ENCODE peak calls at places on chromosomes 12 and 14, in seven cellular contexts. C is activated T-helper 1 cell treated with Interleukin-2 at 50 U/mL for 16 hours; R is CD8-positive, alpha-beta memory T cell; L is GM12865; U is T-helper 2 cell; X is T-helper 1 cell; O is uterus. I is an unnamed sample.
A peak's percentile ranks its signal among the peaks of the same experiment; 100 is the strongest.

GRCh38 chr12:27865421-27865820 is 85.4 kb upstream of the MANSC4 start:
- DNase-seq in C (no peak), X (no peak), R (no peak), U (peak; percentile 37), L (no peak), O (no peak), I (no peak)

GRCh38 chr14:94867931-94868597 is 98.2 kb upstream of the GSC start:
- DNase-seq in L (no peak), R (no peak), C (no peak), O (no peak), X (no peak), U (no peak), I (no peak)

GRCh38 chr12:96350982-96351381 is 49.3 kb downstream of the CDK17 start:
- DNase-seq in R (no peak), U (peak; percentile 50), C (no peak), L (peak; percentile 28), X (no peak), O (no peak), I (no peak)

GRCh38 chr12:58576071-58576470 is 344.2 kb downstream of the LRIG3 start:
- DNase-seq in X (no peak), L (no peak), O (no peak), R (no peak), U (no peak), C (no peak), I (no peak)

GRCh38 chr12:15372313-15372712 is 50.0 kb downstream of the PTPRO start:
- DNase-seq in O (no peak), L (no peak), R (no peak), X (no peak), U (no peak), C (no peak), I (no peak)

GRCh38 chr12:68237068-68237467 is 11.5 kb upstream of the IL26 start:
- DNase-seq in O (no peak), C (no peak), U (no peak), R (no peak), X (no peak), L (no peak), I (no peak)

GRCh38 chr14:72653026-72653425 is 240.9 kb downstream of the DPF3 start:
- DNase-seq in C (no peak), O (no peak), X (no peak), R (no peak), U (no peak), L (no peak), I (no peak)

GRCh38 chr14:105898482-105899010 is 372.2 kb downstream of the TMEM121 start:
- DNase-seq in L (no peak), X (no peak), U (no peak), O (no peak), C (no peak), R (no peak), I (no peak)

GRCh38 chr12:10457760-10458159 is 4.6 kb upstream of the KLRC1 start:
- DNase-seq in L (no peak), U (no peak), R (no peak), C (no peak), O (no peak), X (no peak), I (no peak)

I was measured in H1.